ENCODE peak calls at places on chromosomes 7 and 10, in eight cellular contexts. One of them, this sample, is unnamed.

GRCh38 chr7:25726180-25726579 is 425.8 kb upstream of the NFE2L3 start:
- DNase-seq in pancreas: no peak
- DNase-seq in nephron progenitor cell: peak
- DNase-seq in left ventricle myocardium inferior: no peak
- DNase-seq in upper lobe of right lung: no peak
- DNase-seq in neural progenitor cell: peak
- DNase-seq in GM20000: no peak
- DNase-seq in Peyer's patch: no peak
- DNase-seq in this sample: no peak

GRCh38 chr10:126798649-126799048 is 106.6 kb upstream of the DOCK1 start:
- DNase-seq in pancreas: no peak
- DNase-seq in nephron progenitor cell: no peak
- DNase-seq in left ventricle myocardium inferior: no peak
- DNase-seq in upper lobe of right lung: no peak
- DNase-seq in neural progenitor cell: no peak
- DNase-seq in GM20000: no peak
- DNase-seq in Peyer's patch: no peak
- DNase-seq in this sample: no peak

GRCh38 chr7:91916068-91916440 is 24.6 kb upstream of the AKAP9 start:
- DNase-seq in pancreas: no peak
- DNase-seq in nephron progenitor cell: no peak
- DNase-seq in left ventricle myocardium inferior: no peak
- DNase-seq in upper lobe of right lung: no peak
- DNase-seq in neural progenitor cell: no peak
- DNase-seq in GM20000: no peak
- DNase-seq in Peyer's patch: no peak
- DNase-seq in this sample: no peak

GRCh38 chr10:124601431-124602120 is 140.0 kb downstream of the LHPP start:
- DNase-seq in pancreas: peak
- DNase-seq in nephron progenitor cell: no peak
- DNase-seq in left ventricle myocardium inferior: no peak
- DNase-seq in upper lobe of right lung: no peak
- DNase-seq in neural progenitor cell: no peak
- DNase-seq in GM20000: no peak
- DNase-seq in Peyer's patch: no peak
- DNase-seq in this sample: no peak

GRCh38 chr10:86258488-86258887 is 108.1 kb downstream of the GRID1 start:
- DNase-seq in pancreas: no peak
- DNase-seq in nephron progenitor cell: no peak
- DNase-seq in left ventricle myocardium inferior: no peak
- DNase-seq in upper lobe of right lung: no peak
- DNase-seq in neural progenitor cell: no peak
- DNase-seq in GM20000: no peak
- DNase-seq in Peyer's patch: no peak
- DNase-seq in this sample: no peak

GRCh38 chr7:132650498-132650897 is 74.2 kb upstream of the PLXNA4 start:
- DNase-seq in pancreas: no peak
- DNase-seq in nephron progenitor cell: no peak
- DNase-seq in left ventricle myocardium inferior: no peak
- DNase-seq in upper lobe of right lung: no peak
- DNase-seq in neural progenitor cell: no peak
- DNase-seq in GM20000: no peak
- DNase-seq in Peyer's patch: no peak
- DNase-seq in this sample: no peak

GRCh38 chr7:73351447-73352167 is 23.6 kb downstream of the FKBP6 start:
- DNase-seq in pancreas: no peak
- DNase-seq in nephron progenitor cell: no peak
- DNase-seq in left ventricle myocardium inferior: no peak
- DNase-seq in upper lobe of right lung: no peak
- DNase-seq in neural progenitor cell: no peak
- DNase-seq in GM20000: no peak
- DNase-seq in Peyer's patch: no peak
- DNase-seq in this sample: no peak

GRCh38 chr7:126803060-126803665 is 449.6 kb downstream of the GRM8 start:
- DNase-seq in pancreas: no peak
- DNase-seq in nephron progenitor cell: peak
- DNase-seq in left ventricle myocardium inferior: no peak
- DNase-seq in upper lobe of right lung: no peak
- DNase-seq in neural progenitor cell: peak
- DNase-seq in GM20000: peak
- DNase-seq in Peyer's patch: no peak
- DNase-seq in this sample: peak

GRCh38 chr7:81725496-81726117 is 44.2 kb downstream of the HGF start:
- DNase-seq in pancreas: no peak
- DNase-seq in nephron progenitor cell: no peak
- DNase-seq in left ventricle myocardium inferior: no peak
- DNase-seq in upper lobe of right lung: no peak
- DNase-seq in neural progenitor cell: no peak
- DNase-seq in GM20000: no peak
- DNase-seq in Peyer's patch: no peak
- DNase-seq in this sample: no peak

DNA sequence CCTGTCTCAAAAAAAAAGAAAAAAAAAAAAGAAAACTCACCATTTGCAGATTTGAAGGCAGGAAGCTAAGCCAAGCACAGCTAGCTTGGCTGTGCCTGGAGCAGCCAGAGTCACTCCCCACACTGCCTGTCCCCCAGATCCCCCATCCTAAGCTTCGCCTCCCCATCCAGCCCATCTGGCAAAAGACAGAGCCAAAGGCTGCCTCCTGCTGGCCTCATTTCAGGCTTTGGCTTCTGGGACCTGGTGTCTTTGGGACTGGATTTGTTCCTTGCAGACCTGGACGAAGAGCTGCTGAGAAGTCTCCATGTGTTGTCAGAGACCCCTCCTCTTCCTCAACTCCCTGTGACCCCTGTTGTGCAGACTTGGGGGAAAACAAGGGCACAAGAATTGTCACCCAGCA is 8.1 kb downstream of the ASL start:
- DNase-seq in pancreas: no peak
- DNase-seq in nephron progenitor cell: no peak
- DNase-seq in left ventricle myocardium inferior: no peak
- DNase-seq in upper lobe of right lung: no peak
- DNase-seq in neural progenitor cell: no peak
- DNase-seq in GM20000: no peak
- DNase-seq in Peyer's patch: no peak
- DNase-seq in this sample: no peak
- TF ChIP-seq CTCF in pancreas: no peak
- TF ChIP-seq CTCF in nephron progenitor cell: no peak
- TF ChIP-seq CTCF in left ventricle myocardium inferior: no peak
- TF ChIP-seq CTCF in upper lobe of right lung: no peak
- TF ChIP-seq CTCF in neural progenitor cell: no peak
- TF ChIP-seq CTCF in GM20000: no peak
- TF ChIP-seq CTCF in Peyer's patch: no peak
- TF ChIP-seq CTCF in this sample: no peak

GRCh38 chr10:47409171-47409865 is 25.2 kb upstream of the ZNF488 start:
- DNase-seq in pancreas: no peak
- DNase-seq in nephron progenitor cell: peak
- DNase-seq in left ventricle myocardium inferior: no peak
- DNase-seq in upper lobe of right lung: no peak
- DNase-seq in neural progenitor cell: no peak
- DNase-seq in GM20000: no peak
- DNase-seq in Peyer's patch: peak
- DNase-seq in this sample: no peak

GRCh38 chr10:47410862-47411261 is 26.8 kb upstream of the ZNF488 start:
- DNase-seq in pancreas: no peak
- DNase-seq in nephron progenitor cell: no peak
- DNase-seq in left ventricle myocardium inferior: no peak
- DNase-seq in upper lobe of right lung: no peak
- DNase-seq in neural progenitor cell: no peak
- DNase-seq in GM20000: no peak
- DNase-seq in Peyer's patch: peak
- DNase-seq in this sample: no peak

GRCh38 chr10:47408606-47409005 is 24.5 kb upstream of the ZNF488 start:
- DNase-seq in pancreas: no peak
- DNase-seq in nephron progenitor cell: no peak
- DNase-seq in left ventricle myocardium inferior: no peak
- DNase-seq in upper lobe of right lung: no peak
- DNase-seq in neural progenitor cell: no peak
- DNase-seq in GM20000: no peak
- DNase-seq in Peyer's patch: no peak
- DNase-seq in this sample: no peak

GRCh38 chr10:47409866-47410256 is 25.8 kb upstream of the ZNF488 start:
- DNase-seq in pancreas: no peak
- DNase-seq in nephron progenitor cell: no peak
- DNase-seq in left ventricle myocardium inferior: no peak
- DNase-seq in upper lobe of right lung: peak
- DNase-seq in neural progenitor cell: no peak
- DNase-seq in GM20000: no peak
- DNase-seq in Peyer's patch: peak
- DNase-seq in this sample: no peak

GRCh38 chr10:47410271-47410670 is 26.2 kb upstream of the ZNF488 start:
- DNase-seq in pancreas: no peak
- DNase-seq in nephron progenitor cell: no peak
- DNase-seq in left ventricle myocardium inferior: no peak
- DNase-seq in upper lobe of right lung: no peak
- DNase-seq in neural progenitor cell: no peak
- DNase-seq in GM20000: no peak
- DNase-seq in Peyer's patch: no peak
- DNase-seq in this sample: no peak
- TF ChIP-seq CTCF in pancreas: no peak
- TF ChIP-seq CTCF in nephron progenitor cell: no peak
- TF ChIP-seq CTCF in left ventricle myocardium inferior: no peak
- TF ChIP-seq CTCF in upper lobe of right lung: no peak
- TF ChIP-seq CTCF in neural progenitor cell: no peak
- TF ChIP-seq CTCF in GM20000: no peak
- TF ChIP-seq CTCF in Peyer's patch: no peak
- TF ChIP-seq CTCF in this sample: no peak

DNA sequence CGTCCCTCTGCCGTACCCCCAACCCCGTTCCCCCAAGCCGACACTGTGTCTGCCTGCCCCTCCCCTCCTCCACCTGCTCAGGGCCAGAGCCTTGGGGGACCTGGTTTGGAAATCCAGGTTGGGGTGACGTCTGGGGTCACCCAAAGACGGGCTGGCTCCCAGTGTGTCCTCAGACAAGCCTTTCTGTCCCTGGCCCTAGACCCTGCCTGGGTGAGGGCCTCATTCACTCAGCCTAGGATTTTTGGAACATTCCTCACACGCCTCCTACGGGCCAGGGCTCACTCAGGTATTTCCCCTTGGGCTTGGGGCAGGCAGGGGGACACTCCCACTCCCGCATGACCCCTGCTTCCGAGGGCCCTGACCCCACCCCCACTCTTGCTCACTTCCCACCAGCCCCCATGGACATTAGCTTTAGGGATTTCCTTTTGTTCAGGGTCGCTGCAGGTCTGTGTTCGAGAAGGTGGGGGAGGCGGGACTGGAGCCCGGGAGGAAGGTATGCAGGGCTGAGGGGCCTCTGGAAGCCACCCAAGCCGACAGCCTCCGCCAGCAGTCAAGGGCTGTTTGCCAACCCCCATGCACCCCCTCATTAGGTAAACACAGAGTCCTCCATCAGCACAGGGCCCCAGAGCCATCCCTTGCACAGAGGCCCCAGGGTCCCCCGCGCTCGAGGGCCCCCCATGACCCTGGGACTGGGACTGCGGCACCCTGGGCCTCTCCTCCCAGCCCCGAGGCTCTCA is 35.1 kb downstream of the PDGFA start:
- DNase-seq in pancreas: peak
- DNase-seq in nephron progenitor cell: no peak
- DNase-seq in left ventricle myocardium inferior: peak
- DNase-seq in upper lobe of right lung: peak
- DNase-seq in neural progenitor cell: no peak
- DNase-seq in GM20000: no peak
- DNase-seq in Peyer's patch: no peak
- DNase-seq in this sample: no peak
- TF ChIP-seq CTCF in pancreas: no peak
- TF ChIP-seq CTCF in nephron progenitor cell: no peak
- TF ChIP-seq CTCF in left ventricle myocardium inferior: no peak
- TF ChIP-seq CTCF in upper lobe of right lung: no peak
- TF ChIP-seq CTCF in neural progenitor cell: no peak
- TF ChIP-seq CTCF in GM20000: no peak
- TF ChIP-seq CTCF in Peyer's patch: no peak
- TF ChIP-seq CTCF in this sample: no peak

GRCh38 chr10:70381491-70382421 is 669 bp downstream of the LRRC20 start:
- DNase-seq in pancreas: peak
- DNase-seq in nephron progenitor cell: peak
- DNase-seq in left ventricle myocardium inferior: peak
- DNase-seq in upper lobe of right lung: peak
- DNase-seq in neural progenitor cell: peak
- DNase-seq in GM20000: peak
- DNase-seq in Peyer's patch: no peak
- DNase-seq in this sample: peak

GRCh38 chr10:70376436-70377378 is 5.7 kb downstream of the LRRC20 start:
- DNase-seq in pancreas: no peak
- DNase-seq in nephron progenitor cell: no peak
- DNase-seq in left ventricle myocardium inferior: no peak
- DNase-seq in upper lobe of right lung: no peak
- DNase-seq in neural progenitor cell: no peak
- DNase-seq in GM20000: no peak
- DNase-seq in Peyer's patch: no peak
- DNase-seq in this sample: no peak

GRCh38 chr10:70378122-70378521 is 4.3 kb downstream of the LRRC20 start:
- DNase-seq in pancreas: no peak
- DNase-seq in nephron progenitor cell: no peak
- DNase-seq in left ventricle myocardium inferior: no peak
- DNase-seq in upper lobe of right lung: no peak
- DNase-seq in neural progenitor cell: no peak
- DNase-seq in GM20000: no peak
- DNase-seq in Peyer's patch: no peak
- DNase-seq in this sample: no peak

GRCh38 chr10:70380350-70381135 is 1.9 kb downstream of the LRRC20 start:
- DNase-seq in pancreas: no peak
- DNase-seq in nephron progenitor cell: no peak
- DNase-seq in left ventricle myocardium inferior: peak
- DNase-seq in upper lobe of right lung: no peak
- DNase-seq in neural progenitor cell: no peak
- DNase-seq in GM20000: no peak
- DNase-seq in Peyer's patch: no peak
- DNase-seq in this sample: no peak

GRCh38 chr10:70379581-70380176 is 2.7 kb downstream of the LRRC20 start:
- DNase-seq in pancreas: no peak
- DNase-seq in nephron progenitor cell: no peak
- DNase-seq in left ventricle myocardium inferior: no peak
- DNase-seq in upper lobe of right lung: no peak
- DNase-seq in neural progenitor cell: peak
- DNase-seq in GM20000: peak
- DNase-seq in Peyer's patch: no peak
- DNase-seq in this sample: no peak
- TF ChIP-seq CTCF in pancreas: peak
- TF ChIP-seq CTCF in nephron progenitor cell: peak
- TF ChIP-seq CTCF in left ventricle myocardium inferior: peak
- TF ChIP-seq CTCF in upper lobe of right lung: peak
- TF ChIP-seq CTCF in neural progenitor cell: peak
- TF ChIP-seq CTCF in GM20000: peak
- TF ChIP-seq CTCF in Peyer's patch: no peak
- TF ChIP-seq CTCF in this sample: peak

DNA sequence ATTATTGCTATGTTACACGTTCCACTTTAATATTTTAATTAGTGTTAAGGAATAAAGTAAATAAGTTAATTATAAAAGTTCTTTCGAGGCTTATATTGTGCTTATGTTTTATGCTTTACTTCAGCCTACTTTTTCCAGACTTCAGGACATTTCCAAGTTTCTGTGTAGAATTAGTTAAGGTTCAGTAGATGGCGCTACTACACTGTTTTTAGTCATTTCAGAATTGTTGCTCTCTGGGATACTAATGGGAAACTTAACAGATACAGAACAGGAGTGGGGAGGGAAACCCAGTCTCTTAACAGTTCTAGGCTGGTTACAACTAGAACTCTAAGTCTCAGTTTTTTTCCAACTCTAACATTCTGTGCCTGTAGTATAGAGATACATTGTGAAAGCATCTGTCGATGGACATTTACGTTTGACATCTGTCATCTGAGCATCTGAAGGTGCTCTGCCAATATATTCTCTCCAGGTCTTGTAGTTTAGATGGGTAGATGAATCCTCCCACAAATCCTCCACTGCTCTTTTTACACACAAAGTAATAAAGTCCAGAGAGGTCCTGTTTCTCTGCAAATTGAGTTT is 56.8 kb upstream of the FAM171A1 start:
- DNase-seq in pancreas: no peak
- DNase-seq in nephron progenitor cell: no peak
- DNase-seq in left ventricle myocardium inferior: no peak
- DNase-seq in upper lobe of right lung: no peak
- DNase-seq in neural progenitor cell: peak
- DNase-seq in GM20000: no peak
- DNase-seq in Peyer's patch: no peak
- DNase-seq in this sample: no peak
- TF ChIP-seq CTCF in pancreas: peak
- TF ChIP-seq CTCF in nephron progenitor cell: peak
- TF ChIP-seq CTCF in left ventricle myocardium inferior: peak
- TF ChIP-seq CTCF in upper lobe of right lung: peak
- TF ChIP-seq CTCF in neural progenitor cell: peak
- TF ChIP-seq CTCF in GM20000: peak
- TF ChIP-seq CTCF in Peyer's patch: no peak
- TF ChIP-seq CTCF in this sample: peak

This sample was measured in activated CD8-positive, alpha-beta T cell treated with anti-CD3 and anti-CD28 coated beads for 36 hours.